ENCODE peak calls at places on chromosomes 7 and 10, in seven cellular contexts. B, M, D, T, S, Z and V are unnamed samples.

GRCh38 chr10:131073469-131074060 is 238.0 kb downstream of the TCERG1L start:
- DNase-seq in B (no peak), M (no peak), D (no peak), T (no peak), S (no peak), Z (no peak), V (peak)

GRCh38 chr10:85641479-85641967 is 725.1 kb downstream of the GRID1 start:
- DNase-seq in B (no peak), M (no peak), D (no peak), T (no peak), S (no peak), Z (peak), V (no peak)

GRCh38 chr7:2724453-2725177 is 36.6 kb downstream of the AMZ1 start:
- DNase-seq in B (no peak), M (peak), D (no peak), T (peak), S (no peak), Z (no peak), V (peak)

GRCh38 chr10:31374146-31374696 is 55.2 kb downstream of the ZEB1 start:
- DNase-seq in B (no peak), M (no peak), D (no peak), T (no peak), S (no peak), Z (no peak), V (no peak)

GRCh38 chr10:71429304-71429703 is 32.6 kb downstream of the CDH23 start:
- DNase-seq in B (no peak), M (no peak), D (no peak), T (no peak), S (no peak), Z (no peak), V (peak)

GRCh38 chr10:4316166-4316810 is 509.7 kb upstream of the AKR1E2 start:
- DNase-seq in B (no peak), M (peak), D (no peak), T (no peak), S (no peak), Z (no peak), V (peak)

GRCh38 chr10:91340613-91341362 is 69.4 kb upstream of the HECTD2 start:
- DNase-seq in B (no peak), M (no peak), D (no peak), T (no peak), S (no peak), Z (no peak), V (no peak)

GRCh38 chr10:13894412-13895093 is 307.8 kb downstream of the PRPF18 start:
- DNase-seq in B (no peak), M (no peak), D (no peak), T (no peak), S (no peak), Z (no peak), V (no peak)

GRCh38 chr10:126227762-126228134 is 160.5 kb downstream of the ADAM12 start:
- DNase-seq in B (no peak), M (no peak), D (no peak), T (no peak), S (no peak), Z (no peak), V (no peak)

GRCh38 chr7:1988533-1988930 is 244.2 kb downstream of the MAD1L1 start:
- DNase-seq in B (no peak), M (no peak), D (no peak), T (no peak), S (no peak), Z (no peak), V (no peak)

GRCh38 chr7:14047709-14048399 is 58.4 kb upstream of the ETV1 start:
- DNase-seq in B (no peak), M (no peak), D (no peak), T (no peak), S (no peak), Z (no peak), V (no peak)

GRCh38 chr10:89404082-89404481 is 10.3 kb upstream of the IFIT5 start:
- DNase-seq in B (no peak), M (no peak), D (no peak), T (peak), S (no peak), Z (no peak), V (no peak)

DNA sequence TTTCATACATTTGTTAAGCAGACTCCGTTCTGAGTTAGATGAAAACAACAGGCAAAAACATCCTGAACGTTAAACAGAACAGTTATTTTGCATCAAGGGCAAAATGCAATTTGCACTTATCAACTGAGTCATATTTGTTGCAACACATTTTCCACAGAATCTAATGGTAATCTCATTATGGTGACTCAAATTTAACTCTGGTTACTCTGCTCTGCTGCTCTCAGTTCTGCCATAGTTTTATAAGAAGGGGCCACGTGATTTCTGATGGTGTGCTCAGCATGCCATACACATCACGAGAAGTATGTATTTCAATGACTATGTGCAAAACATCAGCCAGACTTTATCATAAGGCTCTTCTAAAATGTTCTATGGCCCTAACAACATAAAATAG is 148.8 kb downstream of the CHCHD3 start:
- DNase-seq in B (no peak), M (no peak), D (no peak), T (no peak), S (no peak), Z (no peak), V (no peak)
- H3K27ac ChIP-seq in B (no peak), M (no peak), D (no peak), T (no peak), S (no peak), Z (no peak), V (no peak)

GRCh38 chr7:123170333-123171016 is 29.3 kb downstream of the SLC13A1 start:
- DNase-seq in B (no peak), M (peak), D (no peak), T (no peak), S (no peak), Z (no peak), V (no peak)

GRCh38 chr7:123169065-123169464 is 30.7 kb downstream of the SLC13A1 start:
- DNase-seq in B (no peak), M (peak), D (no peak), T (no peak), S (no peak), Z (no peak), V (no peak)
- TF ChIP-seq POLR2AphosphoS5 in B (no peak), M (no peak), D (no peak), T (no peak), S (no peak), Z (no peak), V (no peak)

GRCh38 chr10:48902096-48902495 is 37.5 kb downstream of the LRRC18 start:
- DNase-seq in B (no peak), M (no peak), D (no peak), T (no peak), S (no peak), Z (no peak), V (no peak)
- TF ChIP-seq CTCF in B (no peak), M (no peak), D (peak), T (no peak), S (no peak), Z (no peak), V (no peak)

GRCh38 chr10:99676435-99676834 is 17.1 kb downstream of the ENTPD7 start:
- DNase-seq in B (no peak), M (no peak), D (no peak), T (no peak), S (no peak), Z (no peak), V (no peak)

GRCh38 chr10:99676895-99677294 is 17.6 kb downstream of the ENTPD7 start:
- DNase-seq in B (no peak), M (no peak), D (no peak), T (no peak), S (no peak), Z (no peak), V (no peak)

GRCh38 chr10:99672884-99673283 is 13.6 kb downstream of the ENTPD7 start:
- DNase-seq in B (no peak), M (no peak), D (no peak), T (no peak), S (no peak), Z (no peak), V (no peak)

GRCh38 chr10:99674762-99675161 is 15.5 kb downstream of the ENTPD7 start:
- DNase-seq in B (no peak), M (no peak), D (no peak), T (no peak), S (no peak), Z (no peak), V (no peak)

DNA sequence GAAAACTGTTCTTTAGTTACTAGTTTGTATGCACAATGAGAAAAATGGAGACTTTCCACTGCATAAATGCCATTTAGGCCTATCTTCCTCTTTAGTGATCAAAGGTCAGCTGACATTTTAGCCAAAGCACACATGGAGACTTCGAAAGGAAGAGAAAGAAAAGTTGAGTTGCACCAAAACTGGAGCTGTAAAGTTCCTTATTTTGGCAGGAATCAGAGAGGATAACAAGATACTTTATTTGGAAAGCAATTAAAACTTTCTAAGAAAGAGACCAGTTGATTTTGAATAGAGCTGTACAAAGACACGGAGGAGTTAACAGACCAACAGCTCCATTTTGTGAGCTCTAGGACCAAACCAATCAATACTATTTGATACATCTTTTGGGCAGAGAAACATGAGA is 14.2 kb downstream of the ENTPD7 start:
- DNase-seq in B (no peak), M (no peak), D (no peak), T (no peak), S (no peak), Z (no peak), V (no peak)
- H3K27ac ChIP-seq in B (no peak), M (no peak), D (no peak), T (no peak), S (no peak), Z (no peak), V (no peak)